ENCODE peak calls at places on chromosomes 11 and 22, in ten cellular contexts. S is neural progenitor cell, K is upper lobe of left lung, V is left ventricle myocardium inferior, E is A673, X is A549, Z is colonic mucosa, U is RWPE1, R is OCI-LY7, P is caudate nucleus. D is an unnamed sample.

GRCh38 chr11:59556115-59556882 is 45.0 kb downstream of the OR4D9 start:
- DNase-seq in S (peak), K (no peak), V (peak), E (peak), X (no peak), Z (no peak), U (peak), R (peak), P (peak), D (peak)

GRCh38 chr22:50104149-50104548 is 14.3 kb downstream of the MOV10L1 start:
- DNase-seq in S (no peak), K (no peak), V (no peak), E (no peak), X (no peak), Z (no peak), U (no peak), R (peak), P (no peak), D (no peak)

GRCh38 chr11:2806351-2807058 is 79.1 kb downstream of the CDKN1C start:
- DNase-seq in S (peak), K (peak), V (peak), E (no peak), X (no peak), Z (peak), U (no peak), R (no peak), P (no peak), D (no peak)

GRCh38 chr11:30346068-30346688 is 23.3 kb downstream of the ARL14EP start:
- DNase-seq in S (peak), K (no peak), V (no peak), E (peak), X (peak), Z (no peak), U (peak), R (peak), P (no peak), D (peak)

GRCh38 chr11:121589946-121590537 is 137.3 kb upstream of the SORL1-AS1 start:
- DNase-seq in S (no peak), K (no peak), V (no peak), E (no peak), X (no peak), Z (no peak), U (no peak), R (peak), P (no peak), D (no peak)

GRCh38 chr11:1633864-1634263 is 4.3 kb downstream of the KRTAP5-5 start:
- DNase-seq in S (no peak), K (no peak), V (no peak), E (no peak), X (no peak), Z (no peak), U (no peak), R (no peak), P (no peak), D (no peak)

GRCh38 chr11:46555269-46556054 is 38.4 kb downstream of the AMBRA1 start:
- DNase-seq in S (no peak), K (no peak), V (no peak), E (no peak), X (no peak), Z (no peak), U (no peak), R (no peak), P (no peak), D (no peak)

GRCh38 chr22:38186429-38186828 is 4.8 kb upstream of the PLA2G6 start:
- DNase-seq in S (no peak), K (no peak), V (no peak), E (no peak), X (no peak), Z (no peak), U (no peak), R (no peak), P (no peak), D (no peak)

GRCh38 chr11:16356751-16357365 is 512 bp upstream of the SOX6 start:
- DNase-seq in S (no peak), K (no peak), V (peak), E (no peak), X (no peak), Z (no peak), U (no peak), R (no peak), P (no peak), D (no peak)

GRCh38 chr11:82701847-82702520 is 31.7 kb downstream of the FAM181B start:
- DNase-seq in S (peak), K (no peak), V (no peak), E (peak), X (peak), Z (peak), U (peak), R (peak), P (no peak), D (no peak)

GRCh38 chr11:48077251-48077650 is 96.9 kb downstream of the PTPRJ start:
- DNase-seq in S (no peak), K (no peak), V (no peak), E (no peak), X (no peak), Z (no peak), U (no peak), R (no peak), P (no peak), D (no peak)

GRCh38 chr22:21612858-21613257 is 17.0 kb downstream of the YDJC start:
- DNase-seq in S (no peak), K (no peak), V (no peak), E (no peak), X (no peak), Z (no peak), U (no peak), R (no peak), P (no peak), D (no peak)

GRCh38 chr11:47179655-47179991 is 2.9 kb upstream of the ARFGAP2 start:
- DNase-seq in S (peak), K (no peak), V (no peak), E (peak), X (peak), Z (no peak), U (no peak), R (peak), P (no peak), D (no peak)

GRCh38 chr22:27494821-27495220 is 306.7 kb downstream of the MN1 start:
- DNase-seq in S (peak), K (peak), V (no peak), E (no peak), X (no peak), Z (no peak), U (no peak), R (no peak), P (no peak), D (no peak)

GRCh38 chr11:114060402-114061052 is 1.0 kb downstream of the ZBTB16 start:
- DNase-seq in S (peak), K (peak), V (peak), E (peak), X (no peak), Z (peak), U (peak), R (no peak), P (no peak), D (no peak)

GRCh38 chr22:48795664-48796063 is 1032.0 kb downstream of the BRD1 start:
- DNase-seq in S (no peak), K (no peak), V (no peak), E (no peak), X (no peak), Z (no peak), U (no peak), R (no peak), P (no peak), D (no peak)
- H3K27ac ChIP-seq in S (no peak), K (no peak), V (no peak), E (no peak), X (no peak), Z (no peak), U (no peak), R (no peak), P (no peak), D (no peak)

GRCh38 chr11:57214494-57214893 is 22.6 kb downstream of the APLNR start:
- DNase-seq in S (no peak), K (no peak), V (no peak), E (no peak), X (peak), Z (no peak), U (peak), R (no peak), P (no peak), D (peak)
- H3K27ac ChIP-seq in S (peak), K (no peak), V (peak), E (no peak), X (peak), Z (no peak), U (no peak), R (no peak), P (no peak), D (peak)

GRCh38 chr11:95134491-95134890 is 44.8 kb downstream of the ENDOD1 start:
- DNase-seq in S (no peak), K (peak), V (no peak), E (no peak), X (no peak), Z (no peak), U (peak), R (no peak), P (no peak), D (no peak)

GRCh38 chr11:95137299-95137698 is 47.7 kb downstream of the ENDOD1 start:
- DNase-seq in S (no peak), K (no peak), V (no peak), E (no peak), X (no peak), Z (no peak), U (no peak), R (no peak), P (no peak), D (no peak)

GRCh38 chr11:95132956-95133355 is 43.3 kb downstream of the ENDOD1 start:
- DNase-seq in S (no peak), K (no peak), V (no peak), E (no peak), X (no peak), Z (peak), U (no peak), R (no peak), P (no peak), D (no peak)

GRCh38 chr11:95135880-95136279 is 46.2 kb downstream of the ENDOD1 start:
- DNase-seq in S (no peak), K (no peak), V (no peak), E (no peak), X (no peak), Z (no peak), U (no peak), R (no peak), P (no peak), D (no peak)

GRCh38 chr11:95135155-95135554 is 45.5 kb downstream of the ENDOD1 start:
- DNase-seq in S (no peak), K (no peak), V (no peak), E (no peak), X (no peak), Z (no peak), U (no peak), R (no peak), P (no peak), D (no peak)
- H3K27ac ChIP-seq in S (no peak), K (no peak), V (peak), E (no peak), X (no peak), Z (no peak), U (peak), R (no peak), P (peak), D (no peak)

GRCh38 chr11:65135633-65136145 is 1.4 kb upstream of the SYVN1 start:
- DNase-seq in S (no peak), K (no peak), V (no peak), E (no peak), X (no peak), Z (no peak), U (no peak), R (no peak), P (no peak), D (no peak)
- H3K27ac ChIP-seq in S (peak), K (peak), V (peak), E (peak), X (peak), Z (peak), U (peak), R (peak), P (peak), D (no peak)

GRCh38 chr11:122717264-122717867 is 61.8 kb downstream of the UBASH3B start:
- DNase-seq in S (no peak), K (no peak), V (no peak), E (no peak), X (no peak), Z (peak), U (no peak), R (peak), P (no peak), D (no peak)
- H3K27ac ChIP-seq in S (no peak), K (peak), V (peak), E (no peak), X (no peak), Z (no peak), U (no peak), R (peak), P (no peak), D (no peak)

GRCh38 chr11:64834723-64835615 is 9.5 kb downstream of the CDC42BPG start:
- DNase-seq in S (no peak), K (peak), V (no peak), E (no peak), X (peak), Z (no peak), U (peak), R (no peak), P (no peak), D (no peak)

GRCh38 chr11:64836448-64837072 is 7.9 kb downstream of the CDC42BPG start:
- DNase-seq in S (no peak), K (peak), V (no peak), E (no peak), X (no peak), Z (no peak), U (no peak), R (no peak), P (no peak), D (no peak)

GRCh38 chr11:64834031-64834722 is 10.3 kb downstream of the CDC42BPG start:
- DNase-seq in S (no peak), K (peak), V (no peak), E (no peak), X (no peak), Z (no peak), U (no peak), R (no peak), P (no peak), D (no peak)

GRCh38 chr11:64837887-64838351 is 6.5 kb downstream of the CDC42BPG start:
- DNase-seq in S (no peak), K (peak), V (no peak), E (no peak), X (no peak), Z (no peak), U (no peak), R (no peak), P (no peak), D (no peak)

DNA sequence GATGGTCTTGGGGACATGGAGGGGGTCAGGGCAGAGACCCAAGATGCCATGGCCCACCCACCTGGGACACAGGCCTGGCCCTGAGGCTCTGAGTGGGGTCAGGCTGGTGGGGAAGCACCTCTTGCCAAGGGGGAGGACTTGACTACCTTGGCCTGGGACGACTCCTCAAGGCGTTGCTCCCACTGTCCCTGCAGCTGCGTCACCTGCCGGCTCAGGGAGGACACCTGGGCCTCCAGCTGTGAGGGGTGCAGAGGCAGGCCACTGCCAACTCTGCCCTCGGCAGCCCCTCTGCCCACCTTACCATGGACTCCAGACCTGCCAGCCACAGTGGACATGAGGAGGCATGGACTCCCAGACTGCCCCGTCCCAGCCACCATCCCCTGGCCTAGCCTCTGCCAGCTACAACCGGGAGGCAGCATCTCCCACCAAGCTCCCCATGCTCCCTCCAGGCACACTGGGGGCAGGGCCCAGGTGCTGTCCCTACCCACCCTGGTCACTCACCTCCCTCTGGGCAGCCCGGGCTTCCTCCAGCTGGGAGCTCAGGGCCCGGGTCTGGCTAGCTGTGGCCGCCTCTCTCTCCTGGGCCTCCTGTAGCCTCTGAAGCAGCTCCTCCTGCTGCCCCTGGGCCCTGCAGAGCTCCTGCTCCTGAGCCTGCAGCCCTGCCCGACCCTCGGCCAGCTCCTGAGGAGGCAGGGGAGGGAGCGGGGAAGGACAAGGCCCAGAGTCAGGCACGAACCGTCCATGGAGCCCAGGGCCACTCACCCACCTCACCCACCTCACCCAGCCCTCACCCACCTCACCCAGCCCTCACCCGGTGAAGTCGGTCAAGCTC is 8.6 kb downstream of the CDC42BPG start:
- DNase-seq in S (no peak), K (peak), V (no peak), E (no peak), X (no peak), Z (no peak), U (no peak), R (no peak), P (no peak), D (no peak)
- H3K27ac ChIP-seq in S (no peak), K (peak), V (no peak), E (no peak), X (peak), Z (no peak), U (peak), R (no peak), P (no peak), D (no peak)

D was measured in AG04450.